ENCODE peak calls at places on chromosomes 16 and 17, in five cellular contexts. Q is A549, D is glutamatergic neuron, W is PC-9, X is AG09319. O is an unnamed sample.

GRCh38 chr17:63153488-63153887 is 187.5 kb downstream of the TANC2 start:
- DNase-seq in Q (no peak), X (no peak), W (no peak), D (no peak), O (no peak)

GRCh38 chr17:7747586-7747985 is 30.0 kb downstream of the DNAH2 start:
- DNase-seq in W (no peak), D (no peak), X (no peak), Q (no peak), O (no peak)

GRCh38 chr16:70522216-70523000 is 946 bp downstream of the COG4 start:
- DNase-seq in Q (no peak), W (no peak), X (no peak), D (no peak), O (no peak)

GRCh38 chr16:81657731-81658130 is 121.4 kb upstream of the PLCG2 start:
- DNase-seq in X (no peak), D (no peak), Q (no peak), W (no peak), O (no peak)

GRCh38 chr16:53081686-53082407 is 27.1 kb downstream of the CHD9 start:
- DNase-seq in Q (no peak), D (no peak), W (no peak), X (no peak), O (no peak)

GRCh38 chr17:46023783-46024388 is 24.8 kb downstream of the STH start:
- DNase-seq in W (peak; percentile 34), X (no peak), Q (no peak), D (no peak), O (no peak)

GRCh38 chr17:29883497-29883896 is 46.5 kb downstream of the SSH2 start:
- DNase-seq in Q (no peak), X (no peak), W (no peak), D (no peak), O (no peak)

GRCh38 chr16:30356401-30357084 is 1.4 kb upstream of the CD2BP2 start:
- DNase-seq in X (no peak), Q (no peak), W (no peak), D (no peak), O (no peak)

GRCh38 chr17:82787081-82787848 is 35.4 kb downstream of the TBCD start:
- DNase-seq in D (no peak), Q (no peak), W (no peak), X (peak; percentile 59), O (no peak)

GRCh38 chr16:84247844-84248243 is 8.0 kb upstream of the KCNG4 start:
- DNase-seq in X (no peak), W (peak; percentile 97), Q (no peak), D (no peak), O (no peak)

GRCh38 chr17:81295678-81296381 is 723 bp upstream of the SLC38A10 start:
- DNase-seq in X (no peak), D (no peak), Q (peak; percentile 83), W (peak; percentile 83), O (peak; percentile 57)

GRCh38 chr16:50368410-50369132 is at the start of gene BRD7:
- DNase-seq in X (no peak), W (peak; percentile 26), D (peak; percentile 73), Q (peak; percentile 54), O (peak; percentile 51)

GRCh38 chr17:79810138-79811027 is 13.5 kb upstream of the CBX8 start:
- DNase-seq in W (peak; percentile 68), X (no peak), Q (peak; percentile 90), D (peak; percentile 84), O (peak; percentile 83)

GRCh38 chr17:72661093-72661944 is 431.2 kb downstream of the SLC39A11 start:
- DNase-seq in X (no peak), W (peak; percentile 98), D (no peak), Q (no peak), O (no peak)

GRCh38 chr17:75698659-75699058 is 22.6 kb upstream of the ITGB4 start:
- DNase-seq in X (no peak), D (no peak), W (no peak), Q (no peak), O (no peak)

GRCh38 chr17:28878981-28879380 is 18.6 kb downstream of the FLOT2 start:
- DNase-seq in W (peak; percentile 60), Q (peak; percentile 81), D (no peak), X (no peak), O (peak; percentile 80)

GRCh38 chr16:35195173-35195863 is 1735.9 kb downstream of the TP53TG3F start:
- DNase-seq in X (no peak), Q (no peak), D (no peak), W (no peak), O (no peak)

GRCh38 chr16:230949-231348 is 1.7 kb upstream of the LUC7L start:
- DNase-seq in W (no peak), Q (no peak), D (no peak), X (no peak), O (no peak)

GRCh38 chr17:17628388-17629008 is 37.0 kb upstream of the PEMT start:
- DNase-seq in Q (no peak), W (no peak), D (no peak), X (no peak), O (no peak)

GRCh38 chr17:80524150-80524712 is 20.4 kb upstream of the RPTOR start:
- DNase-seq in D (no peak), Q (no peak), W (no peak), X (no peak), O (no peak)

GRCh38 chr17:66747561-66748275 is 87.2 kb upstream of the CACNG5 start:
- DNase-seq in X (no peak), W (no peak), Q (no peak), D (peak; percentile 62), O (no peak)

GRCh38 chr17:56819431-56820145 is 14.1 kb downstream of the C17orf67 start:
- DNase-seq in W (peak; percentile 54), D (peak; percentile 71), X (no peak), Q (peak; percentile 81), O (peak; percentile 85)

GRCh38 chr16:54027126-54027922 is 259.3 kb downstream of the IRX3 start:
- DNase-seq in D (no peak), X (peak; percentile 16), W (peak; percentile 96), Q (peak; percentile 6), O (no peak)

GRCh38 chr16:87701505-87701921 is 64.3 kb downstream of the KLHDC4 start:
- DNase-seq in Q (no peak), W (no peak), X (no peak), D (peak; percentile 49), O (no peak)

GRCh38 chr17:9971991-9972390 is 66.9 kb upstream of the RCVRN start:
- DNase-seq in W (no peak), D (no peak), Q (peak; percentile 24), X (peak; percentile 7), O (no peak)

GRCh38 chr17:45857977-45858708 is 13.5 kb downstream of the SPPL2C start:
- DNase-seq in Q (no peak), X (no peak), D (no peak), W (no peak), O (peak; percentile 61)

GRCh38 chr17:71163121-71163812 is 957.6 kb upstream of the SOX9 start:
- DNase-seq in D (no peak), X (no peak), W (peak; percentile 85), Q (no peak), O (no peak)

GRCh38 chr17:77307479-77308198 is 166.9 kb downstream of the SEC14L1 start:
- DNase-seq in X (no peak), Q (no peak), D (no peak), W (no peak), O (no peak)

GRCh38 chr17:76548378-76549214 is 8.8 kb downstream of the PRCD start:
- DNase-seq in X (no peak), W (no peak), D (no peak), Q (no peak), O (no peak)

GRCh38 chr17:82065638-82066303 is at the start of gene DUS1L:
- DNase-seq in X (peak; percentile 16), Q (peak; percentile 72), W (no peak), D (peak; percentile 83), O (peak; percentile 60)

GRCh38 chr17:32684087-32684828 is 192.7 kb downstream of the MYO1D start:
- DNase-seq in X (no peak), Q (no peak), W (no peak), D (no peak), O (no peak)

GRCh38 chr17:6555331-6556120 is 829 bp downstream of the PITPNM3 start:
- DNase-seq in D (peak; percentile 60), W (peak; percentile 50), X (no peak), Q (no peak), O (peak; percentile 71)
- TF ChIP-seq CTCF in D (no peak), W (no peak), X (no peak), Q (no peak), O (no peak)

GRCh38 chr16:12412890-12413289 is 390.8 kb downstream of the CPPED1 start:
- DNase-seq in W (no peak), X (no peak), D (no peak), Q (no peak), O (no peak)
- TF ChIP-seq CTCF in W (no peak), X (no peak), D (no peak), Q (no peak), O (no peak)

GRCh38 chr16:25260416-25260815 is 2.8 kb upstream of the ZKSCAN2 start:
- DNase-seq in W (no peak), D (no peak), Q (no peak), X (no peak), O (no peak)

GRCh38 chr16:25258856-25259179 is 1.2 kb upstream of the ZKSCAN2 start:
- DNase-seq in Q (no peak), D (no peak), W (no peak), X (no peak), O (no peak)

GRCh38 chr16:25269879-25270278 is 12.2 kb upstream of the ZKSCAN2 start:
- DNase-seq in D (no peak), W (no peak), Q (no peak), X (no peak), O (no peak)

GRCh38 chr16:25265968-25266367 is 8.3 kb upstream of the ZKSCAN2 start:
- DNase-seq in W (no peak), X (no peak), Q (no peak), D (no peak), O (no peak)

DNA sequence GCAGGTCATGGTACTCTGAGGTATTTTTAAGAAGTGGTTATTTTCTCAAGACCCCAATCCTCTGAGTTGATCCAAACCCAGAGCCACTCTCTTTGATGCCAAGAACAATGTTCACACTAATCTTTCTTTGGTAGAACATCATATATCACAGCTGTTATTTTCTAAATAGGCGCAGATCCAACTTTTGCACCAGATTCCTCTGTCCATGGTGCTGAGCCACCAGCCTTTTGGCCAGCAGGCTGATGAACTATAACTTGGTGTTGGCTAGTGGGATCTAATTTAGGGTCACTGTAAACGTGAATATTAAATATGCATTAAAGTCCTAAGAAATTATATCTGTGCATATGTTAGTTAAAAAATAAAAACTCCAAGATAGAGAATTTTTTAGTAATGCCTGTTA is 7.0 kb upstream of the ZKSCAN2 start:
- DNase-seq in Q (no peak), X (no peak), W (no peak), D (no peak), O (peak; percentile 12)
- TF ChIP-seq CTCF in Q (no peak), X (no peak), W (no peak), D (no peak), O (no peak)

GRCh38 chr17:15263680-15264079 is 1.4 kb downstream of the PMP22 start:
- DNase-seq in D (no peak), W (no peak), Q (no peak), X (no peak), O (no peak)

GRCh38 chr17:15261063-15261817 is 3.9 kb downstream of the PMP22 start:
- DNase-seq in X (no peak), Q (peak; percentile 68), W (no peak), D (peak; percentile 56), O (peak; percentile 64)

GRCh38 chr17:15261818-15262290 is 3.3 kb downstream of the PMP22 start:
- DNase-seq in X (no peak), W (no peak), D (no peak), Q (peak; percentile 61), O (peak; percentile 22)

GRCh38 chr17:15263206-15263579 is 1.9 kb downstream of the PMP22 start:
- DNase-seq in X (peak; percentile 75), D (no peak), Q (peak; percentile 84), W (no peak), O (peak; percentile 57)

GRCh38 chr17:15262291-15263205 is 2.6 kb downstream of the PMP22 start:
- DNase-seq in D (peak; percentile 59), Q (peak; percentile 98), X (peak; percentile 83), W (no peak), O (peak; percentile 57)
- TF ChIP-seq CTCF in D (no peak), Q (no peak), X (peak; percentile 39), W (no peak), O (no peak)